ENCODE peak calls at places on chromosomes 7 and 10, in five cellular contexts. U is NCI-H2171; E is EL; Q is left colon; P is stimulated activated CD8-positive, alpha-beta memory T cell treated with anti-CD3 and anti-CD28 coated beads, Interleukin-7, amount 100 ng/mL, for 1 hour. W is an unnamed sample.

GRCh38 chr7:15886626-15887025 is 200.1 kb upstream of the MEOX2 start:
- DNase-seq in U (no peak), E (no peak), Q (no peak), P (no peak), W (no peak)

GRCh38 chr10:99872367-99873162 is 90.1 kb downstream of the ABCC2 start:
- DNase-seq in U (no peak), E (peak), Q (no peak), P (no peak), W (no peak)

GRCh38 chr7:108890862-108891261 is 321.2 kb downstream of the DNAJB9 start:
- DNase-seq in U (no peak), E (no peak), Q (no peak), P (no peak), W (no peak)

GRCh38 chr10:114766470-114766869 is 55.1 kb upstream of the FHIP2A start:
- DNase-seq in U (no peak), E (no peak), Q (peak), P (no peak), W (peak)

GRCh38 chr10:31942435-31942834 is 13.8 kb upstream of the ARHGAP12 start:
- DNase-seq in U (no peak), E (no peak), Q (no peak), P (no peak), W (no peak)

GRCh38 chr7:1176891-1177373 is 16.9 kb upstream of the ZFAND2A start:
- DNase-seq in U (peak), E (peak), Q (peak), P (peak), W (peak)

GRCh38 chr7:118078015-118078414 is 105.9 kb upstream of the LSM8 start:
- DNase-seq in U (no peak), E (no peak), Q (no peak), P (no peak), W (no peak)

GRCh38 chr7:13017881-13018280 is 330.4 kb downstream of the ARL4A start:
- DNase-seq in U (no peak), E (no peak), Q (no peak), P (no peak), W (no peak)

GRCh38 chr10:4545077-4545476 is 280.9 kb upstream of the AKR1E2 start:
- DNase-seq in U (no peak), E (peak), Q (no peak), P (no peak), W (no peak)

GRCh38 chr10:111113961-111114830 is 37.4 kb downstream of the ADRA2A start:
- DNase-seq in U (no peak), E (peak), Q (no peak), P (no peak), W (peak)

GRCh38 chr10:131744356-131744755 is 156.5 kb upstream of the PPP2R2D start:
- DNase-seq in U (no peak), E (no peak), Q (no peak), P (no peak), W (no peak)

GRCh38 chr7:151071032-151071866 is 9.4 kb downstream of the FASTK start:
- DNase-seq in U (no peak), E (no peak), Q (no peak), P (no peak), W (no peak)

GRCh38 chr10:59019603-59020002 is 156.8 kb upstream of the PHYHIPL start:
- DNase-seq in U (no peak), E (no peak), Q (no peak), P (no peak), W (no peak)

GRCh38 chr10:28684986-28685580 is 7.8 kb downstream of the BAMBI start:
- DNase-seq in U (no peak), E (no peak), Q (no peak), P (no peak), W (no peak)

GRCh38 chr7:138837627-138838026 is 39.6 kb upstream of the ATP6V0A4 start:
- DNase-seq in U (no peak), E (no peak), Q (peak), P (no peak), W (no peak)

GRCh38 chr7:23477962-23478866 is 7.9 kb upstream of the IGF2BP3 start:
- DNase-seq in U (no peak), E (no peak), Q (no peak), P (no peak), W (no peak)

GRCh38 chr7:139033346-139034114 is 2.3 kb downstream of the ZC3HAV1L start:
- DNase-seq in U (no peak), E (no peak), Q (no peak), P (no peak), W (no peak)

GRCh38 chr10:103145860-103146466 is 47.1 kb downstream of the NT5C2 start:
- DNase-seq in U (no peak), E (peak), Q (peak), P (no peak), W (no peak)

GRCh38 chr10:24847476-24847875 is 104.9 kb downstream of the PRTFDC1 start:
- DNase-seq in U (no peak), E (no peak), Q (no peak), P (no peak), W (no peak)

GRCh38 chr7:89685287-89685686 is 469.0 kb upstream of the STEAP1 start:
- DNase-seq in U (no peak), E (no peak), Q (no peak), P (no peak), W (no peak)

GRCh38 chr10:59283456-59284082 is 78.8 kb downstream of the FAM13C start:
- DNase-seq in U (no peak), E (no peak), Q (no peak), P (no peak), W (no peak)

GRCh38 chr7:31120800-31121513 is 68.8 kb downstream of the ADCYAP1R1 start:
- DNase-seq in U (no peak), E (no peak), Q (no peak), P (no peak), W (no peak)

GRCh38 chr10:76576276-76576962 is 1061.2 kb downstream of the KCNMA1 start:
- DNase-seq in U (no peak), E (peak), Q (no peak), P (no peak), W (no peak)

GRCh38 chr7:149836434-149836833 is 1.7 kb upstream of the ZNF862 start:
- DNase-seq in U (no peak), E (no peak), Q (no peak), P (no peak), W (no peak)

GRCh38 chr7:108284349-108285017 is 154.3 kb upstream of the LAMB4 start:
- DNase-seq in U (no peak), E (no peak), Q (no peak), P (no peak), W (no peak)

GRCh38 chr10:69065406-69066361 is 22.2 kb upstream of the SRGN start:
- DNase-seq in U (no peak), E (peak), Q (no peak), P (no peak), W (peak)

GRCh38 chr7:30921951-30922401 is 10.3 kb downstream of the AQP1 start:
- DNase-seq in U (no peak), E (no peak), Q (peak), P (no peak), W (no peak)

GRCh38 chr7:144587701-144588100 is 184.2 kb upstream of the NOBOX start:
- DNase-seq in U (no peak), E (no peak), Q (no peak), P (no peak), W (no peak)

GRCh38 chr7:137882261-137882668 is 35.5 kb upstream of the DGKI start:
- DNase-seq in U (no peak), E (peak), Q (no peak), P (no peak), W (peak)

GRCh38 chr7:106215868-106216516 is 68.8 kb downstream of the NAMPT start:
- DNase-seq in U (no peak), E (no peak), Q (no peak), P (no peak), W (no peak)

GRCh38 chr10:126663328-126663727 is 7.2 kb downstream of the C10orf90 start:
- DNase-seq in U (no peak), E (no peak), Q (no peak), P (no peak), W (no peak)

GRCh38 chr7:18036783-18037182 is 9.1 kb upstream of the PRPS1L1 start:
- DNase-seq in U (no peak), E (no peak), Q (no peak), P (no peak), W (no peak)

GRCh38 chr7:56087445-56087844 is 5.3 kb downstream of the PHKG1 start:
- DNase-seq in U (no peak), E (no peak), Q (no peak), P (no peak), W (no peak)

GRCh38 chr7:155356323-155357105 is 58.8 kb downstream of the INSIG1 start:
- DNase-seq in U (no peak), E (no peak), Q (no peak), P (no peak), W (peak)

GRCh38 chr10:99941942-99942835 is 67.6 kb downstream of the DNMBP start:
- DNase-seq in U (no peak), E (peak), Q (no peak), P (no peak), W (no peak)

GRCh38 chr7:19284136-19284535 is 138.9 kb upstream of the FERD3L start:
- DNase-seq in U (no peak), E (no peak), Q (no peak), P (no peak), W (no peak)

GRCh38 chr7:134902058-134902457 is 84.2 kb upstream of the AGBL3 start:
- DNase-seq in U (no peak), E (no peak), Q (no peak), P (no peak), W (no peak)

GRCh38 chr10:77041636-77042258 is 595.9 kb downstream of the KCNMA1 start:
- DNase-seq in U (no peak), E (no peak), Q (no peak), P (peak), W (no peak)

GRCh38 chr7:70923086-70923845 is 208.7 kb upstream of the GALNT17 start:
- DNase-seq in U (no peak), E (no peak), Q (no peak), P (no peak), W (no peak)